ENCODE peak calls at places on chromosomes 6 and 20, in eight cellular contexts. M is hepatocyte, D is SK-N-SH, B is left ventricle myocardium inferior, W is left lung, V is cardiac muscle cell, Y is upper lobe of right lung, H is coronary artery. G is an unnamed sample.

GRCh38 chr6:149723771-149724417 is 6.0 kb upstream of the LATS1 start:
- DNase-seq in Y (no peak), W (no peak), D (peak; percentile 53), V (peak; percentile 87), B (no peak), H (no peak), M (peak; percentile 83), G (no peak)

GRCh38 chr6:107128577-107128976 is 13.3 kb upstream of the BEND3 start:
- DNase-seq in H (no peak), V (peak; percentile 32), Y (no peak), M (no peak), D (no peak), B (no peak), W (no peak), G (no peak)

GRCh38 chr6:32627831-32628230 is 9.4 kb upstream of the HLA-DQA1 start:
- DNase-seq in D (no peak), B (peak; percentile 19), M (peak; percentile 46), V (peak; percentile 26), H (no peak), W (no peak), Y (peak; percentile 62), G (no peak)

GRCh38 chr6:84252140-84252539 is 24.7 kb upstream of the CEP162 start:
- DNase-seq in H (no peak), B (no peak), Y (no peak), M (no peak), D (no peak), W (no peak), V (peak; percentile 66), G (no peak)

GRCh38 chr6:135753196-135753595 is 98.3 kb upstream of the PDE7B start:
- DNase-seq in W (no peak), B (no peak), V (no peak), H (no peak), Y (no peak), M (no peak), D (no peak), G (no peak)

GRCh38 chr6:24931752-24932691 is 3.7 kb downstream of the RIPOR2 start:
- DNase-seq in M (no peak), D (no peak), H (no peak), V (peak; percentile 54), Y (no peak), W (no peak), B (no peak), G (no peak)

GRCh38 chr6:106820412-106820852 is 154.1 kb downstream of the CD24 start:
- DNase-seq in B (no peak), H (no peak), W (no peak), M (no peak), D (no peak), V (peak; percentile 11), Y (no peak), G (no peak)

GRCh38 chr6:95095855-95096254 is 481.5 kb upstream of the MANEA start:
- DNase-seq in Y (no peak), B (no peak), H (no peak), V (no peak), D (no peak), M (no peak), W (no peak), G (no peak)

GRCh38 chr20:25218109-25218486 is 22.6 kb downstream of the ENTPD6 start:
- DNase-seq in W (no peak), V (no peak), Y (no peak), H (no peak), D (no peak), B (no peak), M (no peak), G (no peak)

GRCh38 chr6:13248053-13248452 is 80.3 kb downstream of the TBC1D7 start:
- DNase-seq in H (no peak), M (peak; percentile 28), V (peak; percentile 64), B (no peak), W (no peak), D (no peak), Y (no peak), G (no peak)

GRCh38 chr6:40563111-40563510 is 24.1 kb downstream of the LRFN2 start:
- DNase-seq in V (no peak), D (no peak), H (no peak), Y (no peak), B (no peak), W (no peak), M (no peak), G (no peak)

GRCh38 chr6:153553627-153554026 is 422.5 kb upstream of the RGS17 start:
- DNase-seq in D (no peak), W (no peak), H (no peak), M (peak; percentile 23), V (no peak), B (no peak), Y (no peak), G (no peak)
- TF ChIP-seq CTCF in D (peak; percentile 48), W (no peak), H (no peak), M (peak; percentile 35), V (peak; percentile 26), B (peak; percentile 19), Y (no peak), G (no peak)

GRCh38 chr6:111667921-111668320 is 62.2 kb upstream of the TRAF3IP2 start:
- DNase-seq in Y (no peak), V (no peak), D (peak; percentile 33), M (peak; percentile 46), H (no peak), W (no peak), B (no peak), G (no peak)
- H3K27ac ChIP-seq in Y (no peak overlapping the region), V (no peak overlapping the region), D (no peak overlapping the region), M (peak overlapping the region; percentile 77), H (no peak overlapping the region), W (no peak overlapping the region), B (peak overlapping the region; percentile 49), G (no peak overlapping the region)

GRCh38 chr6:158573542-158573931 is 13.6 kb downstream of the TMEM181 start:
- DNase-seq in Y (no peak), M (no peak), H (peak; percentile 54), B (no peak), W (no peak), V (no peak), D (no peak), G (no peak)
- TF ChIP-seq CTCF in Y (no peak), M (no peak), H (no peak), B (no peak), W (no peak), V (no peak), D (no peak), G (no peak)

GRCh38 chr20:37999526-38000263 is 33.6 kb downstream of the TTI1 start:
- DNase-seq in H (no peak), B (no peak), V (no peak), W (no peak), M (no peak), D (no peak), Y (no peak), G (no peak)
- H3K27ac ChIP-seq in H (no peak overlapping the region), B (no peak overlapping the region), V (no peak overlapping the region), W (no peak overlapping the region), M (no peak overlapping the region), D (no peak overlapping the region), Y (no peak overlapping the region), G (no peak overlapping the region)

GRCh38 chr6:157674061-157674460 is 149.0 kb upstream of the SNX9 start:
- DNase-seq in B (no peak), W (no peak), Y (peak; percentile 9), H (no peak), V (no peak), D (no peak), M (no peak), G (no peak)

GRCh38 chr6:157673596-157673995 is 149.4 kb upstream of the SNX9 start:
- DNase-seq in V (no peak), D (no peak), W (no peak), H (no peak), B (no peak), Y (peak; percentile 20), M (no peak), G (no peak)

GRCh38 chr6:157669747-157670216 is 153.3 kb upstream of the SNX9 start:
- DNase-seq in Y (peak; percentile 80), H (peak; percentile 89), V (peak; percentile 88), M (peak; percentile 84), B (peak; percentile 87), D (peak; percentile 75), W (peak; percentile 75), G (peak; percentile 2)

GRCh38 chr6:157670466-157671186 is 152.4 kb upstream of the SNX9 start:
- DNase-seq in M (no peak), W (no peak), V (peak; percentile 50), B (peak; percentile 51), Y (peak; percentile 39), D (no peak), H (no peak), G (no peak)

GRCh38 chr6:157672726-157673412 is 150.2 kb upstream of the SNX9 start:
- DNase-seq in M (no peak), V (no peak), B (no peak), D (no peak), W (no peak), Y (peak; percentile 56), H (no peak), G (no peak)
- TF ChIP-seq CTCF in M (no peak), V (no peak), B (no peak), D (no peak), W (no peak), Y (no peak), H (no peak), G (no peak)

GRCh38 chr6:41896280-41896679 is 1.1 kb upstream of the USP49 start:
- DNase-seq in Y (no peak), M (no peak), B (no peak), D (no peak), H (no peak), W (no peak), V (no peak), G (no peak)

GRCh38 chr6:41892921-41893564 is 2.1 kb downstream of the USP49 start:
- DNase-seq in D (no peak), W (no peak), B (no peak), Y (no peak), H (no peak), M (no peak), V (no peak), G (no peak)

GRCh38 chr6:41895300-41896233 is at the start of gene USP49:
- DNase-seq in Y (peak; percentile 96), W (peak; percentile 90), V (peak; percentile 92), H (peak; percentile 92), B (peak; percentile 91), M (peak; percentile 97), D (peak; percentile 97), G (peak; percentile 86)

GRCh38 chr6:41894366-41895299 is 542 bp downstream of the USP49 start:
- DNase-seq in D (no peak), Y (no peak), V (peak; percentile 19), W (no peak), M (peak; percentile 14), H (no peak), B (no peak), G (no peak)
- H3K27ac ChIP-seq in D (no peak overlapping the region), Y (no peak overlapping the region), V (peak overlapping the region; percentile 90), W (no peak overlapping the region), M (peak overlapping the region; percentile 95), H (peak overlapping the region; percentile 49), B (peak overlapping the region; percentile 83), G (no peak overlapping the region)

DNA sequence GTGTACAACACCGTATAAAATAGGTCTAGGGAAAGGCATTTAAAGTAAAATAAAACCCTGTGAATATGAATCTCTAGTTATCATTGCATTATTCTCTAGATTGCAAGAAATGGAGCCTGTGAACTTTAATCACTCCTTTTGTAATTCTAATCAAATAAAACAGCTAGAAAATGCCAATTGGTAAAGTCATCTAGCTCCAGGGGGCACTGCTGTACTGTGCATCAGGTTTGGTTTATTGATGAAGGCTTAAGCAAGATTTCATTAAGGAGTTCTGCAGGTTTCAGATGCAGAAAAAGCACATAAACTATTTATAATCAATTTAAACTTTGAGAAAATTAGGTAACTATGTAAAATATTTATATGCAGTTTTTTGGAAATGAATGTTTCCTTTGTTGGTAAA is 645.0 kb downstream of the PHF3 start:
- DNase-seq in V (peak; percentile 72), M (peak; percentile 30), H (no peak), Y (no peak), B (no peak), D (peak; percentile 6), W (no peak), G (no peak)
- TF ChIP-seq CTCF in V (peak; percentile 49), M (peak; percentile 63), H (no peak), Y (peak; percentile 42), B (peak; percentile 40), D (peak; percentile 75), W (no peak), G (no peak)

GRCh38 chr20:52256465-52256864 is 64.9 kb upstream of the ZFP64 start:
- DNase-seq in B (no peak), W (no peak), M (no peak), V (no peak), D (no peak), Y (no peak), H (no peak), G (no peak)
- H3K27ac ChIP-seq in B (no peak overlapping the region), W (no peak overlapping the region), M (no peak overlapping the region), V (no peak overlapping the region), D (no peak overlapping the region), Y (no peak overlapping the region), H (no peak overlapping the region), G (no peak overlapping the region)